ENCODE peak calls at places on chromosomes 5 and 9, in five cellular contexts. One of them, this sample, is unnamed.
A peak's percentile ranks its signal among the peaks of the same experiment; 100 is the strongest.

GRCh38 chr5:156219483-156219882 is 107.5 kb upstream of the SGCD start:
- DNase-seq in AG10803: no peak
- DNase-seq in astrocyte of the spinal cord: no peak
- DNase-seq in fibroblast of mammary gland: no peak
- DNase-seq in A549: no peak
- DNase-seq in this sample: no peak

GRCh38 chr5:134819404-134819963 is 26.3 kb upstream of the C5orf24 start:
- DNase-seq in AG10803: no peak
- DNase-seq in astrocyte of the spinal cord: no peak
- DNase-seq in fibroblast of mammary gland: no peak
- DNase-seq in A549: no peak
- DNase-seq in this sample: no peak

GRCh38 chr9:112065781-112066606 is 109.1 kb downstream of the SUSD1 start:
- DNase-seq in AG10803: no peak
- DNase-seq in astrocyte of the spinal cord: peak; percentile 91
- DNase-seq in fibroblast of mammary gland: peak; percentile 89
- DNase-seq in A549: no peak
- DNase-seq in this sample: peak; percentile 98

GRCh38 chr5:1502046-1502736 is 21.6 kb downstream of the LPCAT1 start:
- DNase-seq in AG10803: no peak
- DNase-seq in astrocyte of the spinal cord: no peak
- DNase-seq in fibroblast of mammary gland: no peak
- DNase-seq in A549: no peak
- DNase-seq in this sample: no peak

GRCh38 chr9:78130004-78130403 is 98.4 kb upstream of the GNAQ start:
- DNase-seq in AG10803: peak; percentile 29
- DNase-seq in astrocyte of the spinal cord: peak; percentile 35
- DNase-seq in fibroblast of mammary gland: peak; percentile 36
- DNase-seq in A549: peak; percentile 31
- DNase-seq in this sample: peak; percentile 66

GRCh38 chr5:172790496-172790889 is 19.5 kb upstream of the DUSP1 start:
- DNase-seq in AG10803: no peak
- DNase-seq in astrocyte of the spinal cord: no peak
- DNase-seq in fibroblast of mammary gland: no peak
- DNase-seq in A549: no peak
- DNase-seq in this sample: no peak

GRCh38 chr5:151675225-151675955 is 11.3 kb downstream of the SPARC start:
- DNase-seq in AG10803: peak; percentile 66
- DNase-seq in astrocyte of the spinal cord: no peak
- DNase-seq in fibroblast of mammary gland: peak; percentile 61
- DNase-seq in A549: no peak
- DNase-seq in this sample: peak; percentile 14

GRCh38 chr5:136763548-136763947 is 398.2 kb upstream of the TRPC7 start:
- DNase-seq in AG10803: no peak
- DNase-seq in astrocyte of the spinal cord: no peak
- DNase-seq in fibroblast of mammary gland: no peak
- DNase-seq in A549: no peak
- DNase-seq in this sample: no peak

GRCh38 chr5:41883940-41884339 is 13.7 kb upstream of the OXCT1 start:
- DNase-seq in AG10803: no peak
- DNase-seq in astrocyte of the spinal cord: no peak
- DNase-seq in fibroblast of mammary gland: no peak
- DNase-seq in A549: no peak
- DNase-seq in this sample: no peak

GRCh38 chr5:116652196-116652729 is 77.6 kb upstream of the SEMA6A start:
- DNase-seq in AG10803: peak; percentile 35
- DNase-seq in astrocyte of the spinal cord: peak; percentile 93
- DNase-seq in fibroblast of mammary gland: peak; percentile 62
- DNase-seq in A549: no peak
- DNase-seq in this sample: no peak

GRCh38 chr9:69933445-69933844 is 110.2 kb upstream of the MAMDC2 start:
- DNase-seq in AG10803: no peak
- DNase-seq in astrocyte of the spinal cord: no peak
- DNase-seq in fibroblast of mammary gland: no peak
- DNase-seq in A549: no peak
- DNase-seq in this sample: no peak

GRCh38 chr5:150644496-150644895 is 4.0 kb downstream of the SYNPO start:
- DNase-seq in AG10803: no peak
- DNase-seq in astrocyte of the spinal cord: no peak
- DNase-seq in fibroblast of mammary gland: no peak
- DNase-seq in A549: no peak
- DNase-seq in this sample: no peak

GRCh38 chr9:33467526-33467925 is 6.2 kb downstream of the NOL6 start:
- DNase-seq in AG10803: no peak
- DNase-seq in astrocyte of the spinal cord: no peak
- DNase-seq in fibroblast of mammary gland: no peak
- DNase-seq in A549: no peak
- DNase-seq in this sample: no peak

GRCh38 chr9:71680189-71680983 is 87.9 kb downstream of the CEMIP2 start:
- DNase-seq in AG10803: peak; percentile 63
- DNase-seq in astrocyte of the spinal cord: peak; percentile 37
- DNase-seq in fibroblast of mammary gland: peak; percentile 55
- DNase-seq in A549: peak; percentile 21
- DNase-seq in this sample: peak; percentile 59

GRCh38 chr5:163563880-163564279 is 58.5 kb downstream of the MAT2B start:
- DNase-seq in AG10803: no peak
- DNase-seq in astrocyte of the spinal cord: no peak
- DNase-seq in fibroblast of mammary gland: no peak
- DNase-seq in A549: no peak
- DNase-seq in this sample: no peak

GRCh38 chr9:20566401-20566800 is 55.9 kb downstream of the MLLT3 start:
- DNase-seq in AG10803: no peak
- DNase-seq in astrocyte of the spinal cord: no peak
- DNase-seq in fibroblast of mammary gland: no peak
- DNase-seq in A549: no peak
- DNase-seq in this sample: no peak

GRCh38 chr5:155631116-155631515 is 617.6 kb downstream of the KIF4B start:
- DNase-seq in AG10803: peak; percentile 65
- DNase-seq in astrocyte of the spinal cord: peak; percentile 16
- DNase-seq in fibroblast of mammary gland: peak; percentile 3
- DNase-seq in A549: no peak
- DNase-seq in this sample: no peak

GRCh38 chr9:35353731-35354365 is 136.1 kb upstream of the RUSC2 start:
- DNase-seq in AG10803: peak; percentile 32
- DNase-seq in astrocyte of the spinal cord: no peak
- DNase-seq in fibroblast of mammary gland: peak; percentile 83
- DNase-seq in A549: no peak
- DNase-seq in this sample: no peak

GRCh38 chr5:76960004-76960625 is 7.3 kb downstream of the CRHBP start:
- DNase-seq in AG10803: no peak
- DNase-seq in astrocyte of the spinal cord: peak; percentile 82
- DNase-seq in fibroblast of mammary gland: no peak
- DNase-seq in A549: no peak
- DNase-seq in this sample: no peak

GRCh38 chr5:78893959-78894676 is 91.0 kb downstream of the ARSB start:
- DNase-seq in AG10803: no peak
- DNase-seq in astrocyte of the spinal cord: no peak
- DNase-seq in fibroblast of mammary gland: no peak
- DNase-seq in A549: no peak
- DNase-seq in this sample: no peak

GRCh38 chr9:108039491-108039890 is 549.9 kb upstream of the KLF4 start:
- DNase-seq in AG10803: no peak
- DNase-seq in astrocyte of the spinal cord: no peak
- DNase-seq in fibroblast of mammary gland: peak; percentile 33
- DNase-seq in A549: no peak
- DNase-seq in this sample: peak; percentile 47

GRCh38 chr9:6449645-6450044 is 36.6 kb downstream of the UHRF2 start:
- DNase-seq in AG10803: no peak
- DNase-seq in astrocyte of the spinal cord: no peak
- DNase-seq in fibroblast of mammary gland: no peak
- DNase-seq in A549: no peak
- DNase-seq in this sample: no peak

GRCh38 chr9:95091971-95092320 is 225.6 kb downstream of the FANCC start:
- DNase-seq in AG10803: peak; percentile 45
- DNase-seq in astrocyte of the spinal cord: no peak
- DNase-seq in fibroblast of mammary gland: peak; percentile 23
- DNase-seq in A549: no peak
- DNase-seq in this sample: peak; percentile 76

GRCh38 chr5:116806879-116807278 is 232.3 kb upstream of the SEMA6A start:
- DNase-seq in AG10803: no peak
- DNase-seq in astrocyte of the spinal cord: no peak
- DNase-seq in fibroblast of mammary gland: no peak
- DNase-seq in A549: no peak
- DNase-seq in this sample: no peak

GRCh38 chr9:135702002-135702721 is at the start of gene KCNT1:
- DNase-seq in AG10803: peak; percentile 13
- DNase-seq in astrocyte of the spinal cord: peak; percentile 27
- DNase-seq in fibroblast of mammary gland: peak; percentile 17
- DNase-seq in A549: peak; percentile 94
- DNase-seq in this sample: peak; percentile 34

GRCh38 chr9:69745716-69746538 is 13.9 kb downstream of the PTAR1 start:
- DNase-seq in AG10803: peak; percentile 39
- DNase-seq in astrocyte of the spinal cord: peak; percentile 37
- DNase-seq in fibroblast of mammary gland: peak; percentile 41
- DNase-seq in A549: no peak
- DNase-seq in this sample: peak; percentile 60

GRCh38 chr9:129182625-129183494 is 4.8 kb upstream of the IER5L start:
- DNase-seq in AG10803: no peak
- DNase-seq in astrocyte of the spinal cord: no peak
- DNase-seq in fibroblast of mammary gland: no peak
- DNase-seq in A549: peak; percentile 47
- DNase-seq in this sample: peak; percentile 17

GRCh38 chr9:74858753-74859414 is 28.8 kb downstream of the TRPM6 start:
- DNase-seq in AG10803: no peak
- DNase-seq in astrocyte of the spinal cord: no peak
- DNase-seq in fibroblast of mammary gland: no peak
- DNase-seq in A549: no peak
- DNase-seq in this sample: no peak

GRCh38 chr5:65674749-65675148 is 47.2 kb downstream of the SGTB start:
- DNase-seq in AG10803: no peak
- DNase-seq in astrocyte of the spinal cord: no peak
- DNase-seq in fibroblast of mammary gland: peak; percentile 30
- DNase-seq in A549: no peak
- DNase-seq in this sample: peak; percentile 62

GRCh38 chr9:18060304-18060934 is 413.5 kb upstream of the ADAMTSL1 start:
- DNase-seq in AG10803: no peak
- DNase-seq in astrocyte of the spinal cord: no peak
- DNase-seq in fibroblast of mammary gland: no peak
- DNase-seq in A549: peak; percentile 1
- DNase-seq in this sample: no peak

GRCh38 chr5:162209005-162209605 is 141.5 kb downstream of the GABRG2 start:
- DNase-seq in AG10803: no peak
- DNase-seq in astrocyte of the spinal cord: no peak
- DNase-seq in fibroblast of mammary gland: no peak
- DNase-seq in A549: no peak
- DNase-seq in this sample: no peak

GRCh38 chr9:121331992-121332685 is 37.9 kb downstream of the STOM start:
- DNase-seq in AG10803: peak; percentile 79
- DNase-seq in astrocyte of the spinal cord: no peak
- DNase-seq in fibroblast of mammary gland: peak; percentile 77
- DNase-seq in A549: peak; percentile 44
- DNase-seq in this sample: peak; percentile 84
- TF ChIP-seq CTCF in AG10803: peak; percentile 63
- TF ChIP-seq CTCF in astrocyte of the spinal cord: peak; percentile 9
- TF ChIP-seq CTCF in fibroblast of mammary gland: peak; percentile 54
- TF ChIP-seq CTCF in A549: peak; percentile 20
- TF ChIP-seq CTCF in this sample: peak; percentile 76

DNA sequence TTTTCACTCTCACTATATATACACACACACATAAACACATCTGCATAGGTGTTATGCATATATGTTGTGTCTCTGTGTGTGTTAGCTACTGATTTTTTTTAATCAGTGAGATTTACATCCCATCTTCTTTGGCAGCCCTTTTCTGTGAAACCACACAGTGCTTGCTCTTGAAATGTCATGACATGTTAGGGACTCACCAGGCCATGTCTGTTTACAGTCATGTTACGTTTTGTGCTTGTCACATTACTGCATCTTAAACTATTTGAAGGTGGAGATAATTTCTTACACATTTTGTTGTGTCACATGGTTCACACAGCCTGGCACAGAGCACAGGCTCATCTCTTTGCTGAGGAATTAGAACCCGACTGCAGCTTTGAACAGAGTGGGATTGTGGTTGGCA is 364.4 kb upstream of the RIOK2 start:
- DNase-seq in AG10803: no peak
- DNase-seq in astrocyte of the spinal cord: no peak
- DNase-seq in fibroblast of mammary gland: no peak
- DNase-seq in A549: no peak
- DNase-seq in this sample: no peak
- H3K4me3 ChIP-seq in AG10803: no peak overlapping the region
- H3K4me3 ChIP-seq in astrocyte of the spinal cord: no peak overlapping the region
- H3K4me3 ChIP-seq in fibroblast of mammary gland: no peak overlapping the region
- H3K4me3 ChIP-seq in A549: no peak overlapping the region
- H3K4me3 ChIP-seq in this sample: no peak overlapping the region

GRCh38 chr5:180649297-180650039 is at the start of gene FLT4:
- DNase-seq in AG10803: no peak
- DNase-seq in astrocyte of the spinal cord: no peak
- DNase-seq in fibroblast of mammary gland: no peak
- DNase-seq in A549: peak; percentile 23
- DNase-seq in this sample: no peak

GRCh38 chr5:180647465-180647864 is 1.9 kb downstream of the FLT4 start:
- DNase-seq in AG10803: no peak
- DNase-seq in astrocyte of the spinal cord: no peak
- DNase-seq in fibroblast of mammary gland: no peak
- DNase-seq in A549: no peak
- DNase-seq in this sample: no peak

GRCh38 chr5:180647941-180648500 is 1.4 kb downstream of the FLT4 start:
- DNase-seq in AG10803: no peak
- DNase-seq in astrocyte of the spinal cord: no peak
- DNase-seq in fibroblast of mammary gland: no peak
- DNase-seq in A549: no peak
- DNase-seq in this sample: no peak

GRCh38 chr5:180646963-180647305 is 2.5 kb downstream of the FLT4 start:
- DNase-seq in AG10803: no peak
- DNase-seq in astrocyte of the spinal cord: no peak
- DNase-seq in fibroblast of mammary gland: no peak
- DNase-seq in A549: no peak
- DNase-seq in this sample: no peak

DNA sequence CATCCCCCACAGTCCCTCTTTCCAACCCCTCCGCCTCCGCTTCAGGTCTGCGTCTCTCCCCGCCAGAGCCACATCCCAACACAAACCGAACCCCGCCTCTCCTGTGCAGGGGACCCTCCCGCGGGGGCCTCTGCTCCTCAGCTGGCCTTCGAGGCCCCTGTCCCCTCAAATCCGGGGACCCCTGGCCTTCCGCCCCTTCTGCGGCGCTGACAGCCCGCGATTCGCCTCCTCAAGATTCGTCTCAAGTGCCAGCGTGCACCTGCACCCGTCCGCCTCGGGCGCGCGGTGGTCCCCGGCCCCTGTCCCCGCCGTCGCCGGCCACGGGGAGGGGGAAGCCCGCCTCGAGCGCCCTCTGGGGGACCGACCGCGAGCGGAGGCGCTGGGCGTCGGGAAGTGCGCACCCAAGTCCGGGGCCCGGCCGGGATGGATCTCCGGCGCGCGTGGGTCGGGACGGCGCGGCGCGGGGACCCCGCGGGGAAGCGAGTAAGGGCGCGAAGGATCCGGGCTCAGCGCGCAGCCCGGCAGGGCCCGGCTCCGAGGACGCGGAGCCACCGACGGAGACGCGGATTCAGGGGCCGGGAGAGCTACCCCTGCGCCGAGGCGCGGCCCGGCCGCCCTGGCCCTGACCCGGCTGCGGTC is 623 bp downstream of the FLT4 start:
- DNase-seq in AG10803: no peak
- DNase-seq in astrocyte of the spinal cord: no peak
- DNase-seq in fibroblast of mammary gland: no peak
- DNase-seq in A549: peak; percentile 73
- DNase-seq in this sample: no peak
- TF ChIP-seq CTCF in AG10803: no peak
- TF ChIP-seq CTCF in astrocyte of the spinal cord: no peak
- TF ChIP-seq CTCF in fibroblast of mammary gland: no peak
- TF ChIP-seq CTCF in A549: peak; percentile 56
- TF ChIP-seq CTCF in this sample: no peak

GRCh38 chr5:158753354-158753753 is 346.4 kb downstream of the EBF1 start:
- DNase-seq in AG10803: no peak
- DNase-seq in astrocyte of the spinal cord: no peak
- DNase-seq in fibroblast of mammary gland: no peak
- DNase-seq in A549: no peak
- DNase-seq in this sample: no peak
- H3K4me3 ChIP-seq in AG10803: no peak overlapping the region
- H3K4me3 ChIP-seq in astrocyte of the spinal cord: no peak overlapping the region
- H3K4me3 ChIP-seq in fibroblast of mammary gland: no peak overlapping the region
- H3K4me3 ChIP-seq in A549: no peak overlapping the region
- H3K4me3 ChIP-seq in this sample: no peak overlapping the region

This sample was measured in fibroblast of the aortic adventitia.